ENCODE peak calls at places on chromosomes 4 and X, in six cellular contexts. F, M, O, Q, Y and D are unnamed samples.

GRCh38 chrX:138128025-138128671 is 562.2 kb downstream of the ZIC3 start:
- DNase-seq in F (peak; percentile 28), M (peak; percentile 5), O (peak; percentile 18), Q (peak; percentile 56), Y (peak; percentile 3), D (no peak)

GRCh38 chr4:16967722-16968121 is 69.3 kb upstream of the LDB2 start:
- DNase-seq in F (no peak), M (no peak), O (no peak), Q (no peak), Y (peak; percentile 19), D (no peak)

GRCh38 chrX:12770440-12770839 is 20.8 kb upstream of the PRPS2 start:
- DNase-seq in F (peak; percentile 42), M (no peak), O (no peak), Q (peak; percentile 24), Y (no peak), D (no peak)

GRCh38 chr4:108345862-108346530 is 177.3 kb upstream of the LEF1 start:
- DNase-seq in F (no peak), M (no peak), O (no peak), Q (no peak), Y (no peak), D (no peak)

GRCh38 chr4:61246003-61246402 is 45.9 kb downstream of the ADGRL3 start:
- DNase-seq in F (no peak), M (no peak), O (no peak), Q (no peak), Y (no peak), D (no peak)

GRCh38 chrX:49958727-49959126 is 36.3 kb downstream of the CLCN5 start:
- DNase-seq in F (no peak), M (no peak), O (no peak), Q (no peak), Y (no peak), D (no peak)

GRCh38 chrX:12955882-12956703 is 18.8 kb upstream of the TMSB4X start:
- DNase-seq in F (no peak), M (no peak), O (no peak), Q (no peak), Y (peak; percentile 59), D (peak; percentile 41)

GRCh38 chrX:70504772-70505450 is 60.3 kb downstream of the DLG3 start:
- DNase-seq in F (no peak), M (no peak), O (no peak), Q (no peak), Y (no peak), D (no peak)

GRCh38 chr4:53852343-53852742 is 212.1 kb downstream of the CHIC2 start:
- DNase-seq in F (no peak), M (no peak), O (no peak), Q (no peak), Y (no peak), D (no peak)

GRCh38 chr4:32929738-32930688 is 2209.8 kb downstream of the PCDH7 start:
- DNase-seq in F (no peak), M (no peak), O (no peak), Q (no peak), Y (no peak), D (no peak)

GRCh38 chr4:64121803-64122202 is 287.4 kb downstream of the TECRL start:
- DNase-seq in F (no peak), M (no peak), O (no peak), Q (no peak), Y (no peak), D (no peak)

GRCh38 chr4:145736241-145736831 is 56.4 kb downstream of the C4orf51 start:
- DNase-seq in F (no peak), M (no peak), O (no peak), Q (no peak), Y (peak; percentile 81), D (peak; percentile 58)

GRCh38 chr4:25560605-25561004 is 95.0 kb upstream of the SLC34A2 start:
- DNase-seq in F (no peak), M (no peak), O (no peak), Q (no peak), Y (no peak), D (no peak)

GRCh38 chrX:9241427-9241826 is 207.5 kb upstream of the FAM9B start:
- DNase-seq in F (no peak), M (no peak), O (no peak), Q (no peak), Y (no peak), D (no peak)

GRCh38 chrX:68060506-68061205 is 372.6 kb downstream of the OPHN1 start:
- DNase-seq in F (no peak), M (no peak), O (no peak), Q (no peak), Y (no peak), D (no peak)

GRCh38 chr4:16686195-16686594 is 212.2 kb downstream of the LDB2 start:
- DNase-seq in F (no peak), M (no peak), O (no peak), Q (no peak), Y (no peak), D (no peak)

GRCh38 chrX:72181178-72182125 is at the start of gene PIN4:
- DNase-seq in F (peak; percentile 94), M (peak; percentile 84), O (peak; percentile 87), Q (peak; percentile 94), Y (peak; percentile 94), D (peak; percentile 96)

GRCh38 chrX:72182924-72183323 is 1.4 kb downstream of the PIN4 start:
- DNase-seq in F (no peak), M (no peak), O (no peak), Q (no peak), Y (no peak), D (no peak)

DNA sequence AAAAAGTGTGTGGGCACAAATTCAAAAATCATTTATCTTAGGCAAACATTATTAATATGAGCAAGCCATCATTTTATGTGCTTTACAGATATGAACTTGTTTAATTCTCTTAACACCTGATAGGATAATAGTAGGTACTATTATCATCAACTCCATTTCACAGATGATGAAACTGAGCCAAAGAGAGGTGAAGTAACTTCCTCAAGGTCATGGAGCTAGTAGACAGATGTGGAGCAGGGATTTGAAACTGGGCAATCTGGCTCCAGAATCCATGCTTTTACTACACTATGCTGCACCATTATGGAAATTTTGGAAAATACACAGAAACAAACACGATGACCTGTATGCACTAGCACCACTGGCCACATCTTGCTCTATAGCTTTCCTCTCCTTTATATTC is 1.0 kb upstream of the PIN4 start:
- DNase-seq in F (peak; percentile 19), M (no peak), O (no peak), Q (no peak), Y (no peak), D (no peak)
- H3K4me3 ChIP-seq in F (no peak overlapping the region), M (peak overlapping the region; percentile 88), O (peak overlapping the region; percentile 99), Q (peak overlapping the region; percentile 90), Y (peak overlapping the region; percentile 52), D (peak overlapping the region; percentile 34)

GRCh38 chr4:174135530-174135929 is 147.9 kb downstream of the FBXO8 start:
- DNase-seq in F (no peak), M (no peak), O (no peak), Q (no peak), Y (no peak), D (no peak)
- H3K4me3 ChIP-seq in F (peak overlapping the region; percentile 55), M (no peak overlapping the region), O (peak overlapping the region; percentile 9), Q (no peak overlapping the region), Y (peak overlapping the region; percentile 17), D (no peak overlapping the region)

DNA sequence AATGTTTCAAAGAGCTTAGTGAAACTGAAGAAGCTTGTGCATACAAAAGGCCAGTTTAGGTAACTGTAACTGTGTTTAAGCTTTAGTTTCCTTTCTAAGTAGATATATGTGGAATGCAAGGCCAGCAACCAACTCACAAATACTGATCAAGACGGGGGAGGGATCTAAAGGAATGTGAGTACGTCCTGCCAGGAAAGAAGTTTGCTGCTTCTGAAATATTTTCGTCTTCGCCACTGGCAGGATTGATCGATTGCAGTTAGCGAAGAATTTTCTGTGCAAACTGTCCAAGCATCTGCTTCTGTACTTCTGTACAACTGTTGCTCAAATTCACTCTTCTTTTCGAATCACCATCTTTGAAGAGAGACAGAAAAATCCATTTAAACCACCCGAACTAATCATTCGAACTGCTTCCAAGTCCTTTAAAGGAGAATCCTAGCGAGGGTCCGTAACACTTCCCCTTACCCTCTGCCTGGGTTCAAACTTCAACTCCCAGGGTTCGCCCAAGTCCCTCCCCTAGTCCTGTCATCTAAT is 373 bp upstream of the INTS6L start:
- DNase-seq in F (no peak), M (no peak), O (no peak), Q (peak; percentile 16), Y (no peak), D (no peak)
- H3K4me3 ChIP-seq in F (peak overlapping the region; percentile 70), M (no peak overlapping the region), O (peak overlapping the region; percentile 80), Q (peak overlapping the region; percentile 73), Y (peak overlapping the region; percentile 59), D (no peak overlapping the region)

DNA sequence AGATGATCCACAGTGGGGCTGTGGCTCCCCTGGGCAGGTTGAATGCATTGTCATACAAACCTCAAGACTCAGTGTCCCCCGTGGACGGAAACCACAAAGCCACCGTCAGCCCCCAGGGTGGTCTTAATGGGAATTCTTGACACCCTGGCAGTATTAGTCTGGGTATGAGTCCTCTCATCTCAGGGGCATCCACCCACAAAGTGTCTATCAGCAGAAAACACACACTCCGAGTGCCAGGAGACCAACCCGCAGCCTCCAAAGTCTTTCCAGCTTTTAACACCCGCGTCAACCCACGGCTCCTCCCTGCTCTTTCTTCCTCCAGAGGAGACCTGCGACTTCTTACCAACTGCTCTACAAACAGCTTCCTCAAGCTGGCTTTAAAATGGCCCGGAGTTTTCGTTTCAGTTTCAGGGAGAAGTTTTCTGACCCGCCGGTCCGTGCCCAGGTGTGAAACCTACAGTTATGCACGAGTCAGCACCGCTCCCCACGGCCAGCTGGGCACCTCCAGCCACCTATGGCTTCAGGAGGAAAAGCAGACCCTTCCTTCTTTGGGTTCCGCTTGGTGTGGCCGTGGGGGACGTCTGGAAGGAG is 14.4 kb upstream of the ASMTL start:
- DNase-seq in F (no peak), M (no peak), O (no peak), Q (no peak), Y (peak; percentile 7), D (no peak)
- H3K4me3 ChIP-seq in F (peak overlapping the region; percentile 51), M (no peak overlapping the region), O (no peak overlapping the region), Q (no peak overlapping the region), Y (no peak overlapping the region), D (no peak overlapping the region)

DNA sequence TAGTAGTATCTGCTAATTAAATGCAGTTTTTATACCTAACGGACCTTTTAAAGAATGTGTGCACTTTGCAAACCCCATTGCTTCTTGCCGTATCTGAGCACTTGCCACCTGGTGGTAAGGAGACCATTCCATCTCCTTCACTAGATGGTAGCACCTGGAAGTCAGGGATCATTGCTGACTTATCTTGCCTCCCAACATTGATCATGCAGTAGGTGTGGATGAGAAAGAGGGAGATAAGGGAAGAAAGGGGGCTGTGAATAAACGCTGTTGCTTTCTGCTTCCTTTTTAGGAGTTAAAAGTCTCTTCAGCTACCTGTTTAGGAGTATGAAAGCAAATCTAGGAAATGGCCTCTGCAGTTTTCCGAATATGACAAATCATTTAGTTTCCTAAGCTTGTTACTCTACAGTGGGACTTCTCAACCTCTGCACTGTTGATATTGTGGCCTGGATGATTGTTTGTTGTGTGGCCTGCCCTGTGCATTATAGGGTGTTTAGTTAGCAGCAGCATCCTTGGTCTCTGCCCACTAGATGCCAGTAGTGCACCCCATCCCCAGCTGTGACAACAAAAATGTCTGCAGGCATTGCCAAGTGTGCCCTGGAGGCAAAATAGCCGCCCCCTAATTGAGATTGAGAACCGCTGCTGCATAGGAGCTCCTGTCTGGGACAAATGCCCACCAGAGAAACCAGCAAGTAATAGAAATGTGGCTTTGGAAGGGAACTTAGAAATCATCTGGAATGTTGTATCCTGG is 38.8 kb downstream of the GAB1 start:
- DNase-seq in F (peak; percentile 39), M (no peak), O (peak; percentile 24), Q (peak; percentile 39), Y (no peak), D (no peak)
- H3K4me3 ChIP-seq in F (no peak overlapping the region), M (no peak overlapping the region), O (no peak overlapping the region), Q (no peak overlapping the region), Y (no peak overlapping the region), D (no peak overlapping the region)